ENCODE peak calls at places on chromosomes 5 and 9, in five cellular contexts. C, J, R, U and Q are unnamed samples.

GRCh38 chr9:95313010-95313498 is 4.5 kb downstream of the FANCC start:
- DNase-seq in R (peak; percentile 74), J (peak; percentile 88), U (peak; percentile 49), C (peak; percentile 66), Q (peak; percentile 83)

GRCh38 chr5:7690557-7690956 is 160.4 kb downstream of the CFAP90 start:
- DNase-seq in J (no peak), U (no peak), C (no peak), R (no peak), Q (no peak)

GRCh38 chr9:137085918-137086530 is 761 bp upstream of the MAN1B1 start:
- DNase-seq in J (peak; percentile 39), C (peak; percentile 26), U (no peak), R (no peak), Q (peak; percentile 75)

GRCh38 chr9:37371565-37372464 is 50.7 kb upstream of the GRHPR start:
- DNase-seq in U (no peak), R (no peak), C (peak; percentile 67), J (no peak), Q (no peak)

GRCh38 chr9:98615633-98616032 is 93.1 kb downstream of the GABBR2 start:
- DNase-seq in R (no peak), J (no peak), U (no peak), C (no peak), Q (no peak)

GRCh38 chr9:115107701-115108100 is 10.3 kb downstream of the TNC start:
- DNase-seq in C (no peak), U (no peak), J (no peak), R (no peak), Q (no peak)

GRCh38 chr9:7869340-7869739 is 69.8 kb upstream of the DMAC1 start:
- DNase-seq in R (no peak), J (no peak), U (no peak), C (no peak), Q (no peak)

GRCh38 chr5:172479034-172479783 is 24.9 kb upstream of the SH3PXD2B start:
- DNase-seq in U (peak; percentile 64), R (peak; percentile 92), C (peak; percentile 93), J (peak; percentile 89), Q (peak; percentile 73)

GRCh38 chr9:123757960-123758359 is 172.0 kb downstream of the DENND1A start:
- DNase-seq in C (no peak), J (no peak), U (no peak), R (no peak), Q (no peak)

GRCh38 chr9:91422832-91423711 is 560 bp downstream of the NFIL3 start:
- DNase-seq in J (peak; percentile 54), U (peak; percentile 61), C (peak; percentile 93), R (peak; percentile 54), Q (peak; percentile 68)

GRCh38 chr5:56155085-56155484 is 78.0 kb downstream of the ANKRD55 start:
- DNase-seq in U (no peak), J (no peak), C (peak; percentile 49), R (no peak), Q (no peak)

GRCh38 chr9:134571946-134572914 is 69.4 kb upstream of the COL5A1 start:
- DNase-seq in J (no peak), C (no peak), R (no peak), U (no peak), Q (peak; percentile 26)

GRCh38 chr5:142716963-142717362 is 31.1 kb upstream of the FGF1 start:
- DNase-seq in R (peak; percentile 69), J (peak; percentile 23), C (peak; percentile 66), U (peak; percentile 64), Q (peak; percentile 77)

GRCh38 chr9:22307013-22307711 is 139.5 kb upstream of the DMRTA1 start:
- DNase-seq in C (peak; percentile 76), U (no peak), R (peak; percentile 56), J (no peak), Q (peak; percentile 77)

GRCh38 chr5:15533124-15533893 is 33.3 kb downstream of the FBXL7 start:
- DNase-seq in J (no peak), R (no peak), U (no peak), C (peak; percentile 74), Q (no peak)

GRCh38 chr9:108568093-108568492 is 287.7 kb downstream of the ACTL7B start:
- DNase-seq in R (no peak), J (no peak), C (no peak), U (no peak), Q (peak; percentile 69)

GRCh38 chr5:125129151-125129806 is 382.8 kb upstream of the ZNF608 start:
- DNase-seq in U (no peak), C (no peak), J (no peak), R (no peak), Q (no peak)

GRCh38 chr9:120942186-120943001 is 15.8 kb upstream of the TRAF1 start:
- DNase-seq in C (no peak), J (no peak), R (no peak), U (no peak), Q (peak; percentile 71)

GRCh38 chr5:16675747-16676255 is 59.0 kb upstream of the RETREG1 start:
- DNase-seq in U (no peak), R (peak; percentile 16), C (no peak), J (no peak), Q (no peak)

GRCh38 chr5:56814361-56814962 is 887 bp upstream of the MAP3K1 start:
- DNase-seq in C (no peak), J (no peak), U (no peak), R (peak; percentile 12), Q (peak; percentile 78)

GRCh38 chr5:158013939-158014338 is 155.0 kb upstream of the CLINT1 start:
- DNase-seq in J (peak; percentile 9), R (peak; percentile 72), U (no peak), C (peak; percentile 14), Q (peak; percentile 57)

GRCh38 chr9:27117489-27118135 is 8.6 kb downstream of the TEK start:
- DNase-seq in C (peak; percentile 88), R (no peak), J (no peak), U (no peak), Q (no peak)

GRCh38 chr9:35718726-35719511 is 13.1 kb downstream of the TLN1 start:
- DNase-seq in R (no peak), J (no peak), C (no peak), U (no peak), Q (no peak)